ENCODE peak calls at places on chromosomes 12 and 14, in eight cellular contexts. E is SJSA1; S is activated CD4-positive, CD25-positive, alpha-beta regulatory T cell; F is AML-193; P is AG10803; U is NCI-H1436; T is HTR-8/SVneo; J is RCC 7860. B is an unnamed sample.

GRCh38 chr14:77268989-77269595 is 1.9 kb downstream of the NGB start:
- DNase-seq in E (peak), S (no peak), F (no peak), P (no peak), U (no peak), T (no peak), J (no peak), B (no peak)

GRCh38 chr12:45122776-45123380 is 72.0 kb upstream of the DBX2 start:
- DNase-seq in E (no peak), S (no peak), F (no peak), P (peak), U (no peak), T (peak), J (no peak), B (no peak)

GRCh38 chr14:104103061-104104005 is 17.8 kb downstream of the ASPG start:
- DNase-seq in E (no peak), S (no peak), F (no peak), P (no peak), U (no peak), T (no peak), J (no peak), B (no peak)

GRCh38 chr12:53481957-53482586 is 17.2 kb downstream of the MAP3K12 start:
- DNase-seq in E (no peak), S (no peak), F (no peak), P (no peak), U (no peak), T (no peak), J (no peak), B (no peak)

GRCh38 chr14:104393898-104394605 is 185.5 kb upstream of the C14orf180 start:
- DNase-seq in E (no peak), S (peak), F (no peak), P (no peak), U (no peak), T (no peak), J (no peak), B (peak)

GRCh38 chr12:53124352-53124723 is 21.1 kb downstream of the SOAT2 start:
- DNase-seq in E (no peak), S (no peak), F (no peak), P (no peak), U (no peak), T (no peak), J (no peak), B (no peak)

GRCh38 chr12:110861729-110862128 is 14.9 kb downstream of the CCDC63 start:
- DNase-seq in E (no peak), S (no peak), F (no peak), P (no peak), U (no peak), T (no peak), J (no peak), B (no peak)

GRCh38 chr12:93177208-93178153 is 200.2 kb upstream of the NUDT4 start:
- DNase-seq in E (no peak), S (no peak), F (no peak), P (no peak), U (no peak), T (no peak), J (no peak), B (no peak)